ENCODE peak calls at places on chromosomes 7 and 10, in six cellular contexts. O is lung, W is Panc1, V is A549, C is upper lobe of right lung, T is uterus. P is an unnamed sample. For H3K4me1, the result is how much of the 10 kb centered on the place peaks cover.

GRCh38 chr10:53808677-53809076 is 992.4 kb downstream of the PCDH15 start:
- DNase-seq in O (no peak), W (no peak), V (no peak), C (no peak), T (no peak), P (no peak)

GRCh38 chr7:16753932-16754571 is 497 bp downstream of the TSPAN13 start:
- DNase-seq in O (peak), W (no peak), V (no peak), C (peak), T (no peak), P (no peak)

GRCh38 chr7:34011711-34012110 is 106.4 kb downstream of the BMPER start:
- DNase-seq in O (no peak), W (no peak), V (no peak), C (no peak), T (no peak), P (no peak)

GRCh38 chr10:87054373-87055295 is 34.5 kb downstream of the FAM25A start:
- DNase-seq in O (no peak), W (no peak), V (no peak), C (no peak), T (no peak), P (no peak)

GRCh38 chr7:93578762-93579161 is 4.2 kb upstream of the CALCR start:
- DNase-seq in O (no peak), W (no peak), V (no peak), C (no peak), T (no peak), P (no peak)

GRCh38 chr10:83871486-83872081 is 267.7 kb upstream of the GHITM start:
- DNase-seq in O (peak), W (peak), V (peak), C (peak), T (peak), P (peak)

GRCh38 chr7:138890782-138891445 is 90.3 kb downstream of the KIAA1549 start:
- DNase-seq in O (no peak), W (peak), V (peak), C (no peak), T (peak), P (no peak)

GRCh38 chr7:131385039-131385605 is 57.4 kb downstream of the MKLN1 start:
- DNase-seq in O (no peak), W (no peak), V (no peak), C (no peak), T (no peak), P (no peak)

GRCh38 chr10:3775671-3776551 is 9.1 kb downstream of the KLF6 start:
- DNase-seq in O (no peak), W (peak), V (no peak), C (no peak), T (no peak), P (peak)

GRCh38 chr7:132846086-132846485 is 235.8 kb downstream of the CHCHD3 start:
- DNase-seq in O (no peak), W (no peak), V (no peak), C (no peak), T (no peak), P (no peak)

GRCh38 chr10:34254596-34254995 is 560.5 kb downstream of the PARD3 start:
- DNase-seq in O (no peak), W (peak), V (peak), C (no peak), T (no peak), P (no peak)

GRCh38 chr7:36216063-36216684 is 63.1 kb downstream of the EEPD1 start:
- DNase-seq in O (no peak), W (no peak), V (no peak), C (no peak), T (no peak), P (no peak)

GRCh38 chr7:101381549-101381948 is 18.9 kb downstream of the COL26A1 start:
- DNase-seq in O (no peak), W (no peak), V (no peak), C (no peak), T (no peak), P (no peak)

GRCh38 chr7:101377189-101377736 is 14.6 kb downstream of the COL26A1 start:
- DNase-seq in O (no peak), W (no peak), V (no peak), C (no peak), T (no peak), P (no peak)

GRCh38 chr7:101374990-101375389 is 12.3 kb downstream of the COL26A1 start:
- DNase-seq in O (no peak), W (no peak), V (no peak), C (no peak), T (no peak), P (no peak)

GRCh38 chr7:101379302-101379701 is 16.6 kb downstream of the COL26A1 start:
- DNase-seq in O (no peak), W (no peak), V (no peak), C (no peak), T (no peak), P (no peak)

DNA sequence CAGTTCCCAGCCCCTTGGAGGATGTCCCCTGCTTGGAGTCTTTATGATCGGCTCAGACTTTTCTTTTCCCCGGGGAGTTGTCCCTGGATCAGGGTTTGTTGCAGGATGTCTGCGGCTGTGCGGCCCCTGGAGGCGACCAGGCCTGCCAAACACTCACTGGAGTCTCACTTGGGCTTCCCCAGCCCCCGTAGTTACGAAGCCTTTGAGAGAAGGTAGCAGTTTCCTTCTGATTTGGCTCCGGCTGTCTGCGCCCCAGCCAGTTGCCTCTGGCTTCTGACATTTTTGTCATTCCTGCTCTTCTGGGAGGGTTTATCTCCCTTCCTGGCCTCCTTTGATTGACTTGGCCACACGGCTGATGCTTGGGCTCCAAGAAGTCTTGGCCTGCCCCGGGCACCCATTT is 16.1 kb downstream of the COL26A1 start:
- DNase-seq in O (no peak), W (no peak), V (no peak), C (no peak), T (no peak), P (no peak)
- TF ChIP-seq CTCF in O (no peak), W (no peak), V (no peak), C (no peak), T (no peak), P (no peak)

DNA sequence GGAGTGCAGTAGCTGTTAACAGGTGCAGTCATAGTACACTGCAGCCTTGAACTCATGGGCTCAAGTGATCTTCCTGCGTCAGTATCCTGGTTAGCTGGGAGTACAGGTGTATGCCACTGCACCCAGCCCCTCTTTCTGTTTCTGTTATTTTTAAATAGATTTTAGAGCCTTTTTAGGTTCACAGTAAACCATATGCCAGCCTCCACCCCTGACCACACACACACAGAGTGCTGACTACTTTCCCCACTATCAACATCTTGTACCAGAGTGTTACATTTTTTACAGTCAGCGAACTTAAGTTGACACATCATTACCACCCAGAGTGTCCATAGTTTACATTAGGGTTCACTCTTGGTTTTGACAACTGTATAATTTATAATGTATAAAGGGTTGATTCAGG is 32.1 kb downstream of the MARCHF5 start:
- DNase-seq in O (no peak), W (no peak), V (no peak), C (no peak), T (no peak), P (no peak)
- H3K27ac ChIP-seq in O (no peak), W (no peak), V (no peak), C (no peak), T (no peak), P (no peak)

DNA sequence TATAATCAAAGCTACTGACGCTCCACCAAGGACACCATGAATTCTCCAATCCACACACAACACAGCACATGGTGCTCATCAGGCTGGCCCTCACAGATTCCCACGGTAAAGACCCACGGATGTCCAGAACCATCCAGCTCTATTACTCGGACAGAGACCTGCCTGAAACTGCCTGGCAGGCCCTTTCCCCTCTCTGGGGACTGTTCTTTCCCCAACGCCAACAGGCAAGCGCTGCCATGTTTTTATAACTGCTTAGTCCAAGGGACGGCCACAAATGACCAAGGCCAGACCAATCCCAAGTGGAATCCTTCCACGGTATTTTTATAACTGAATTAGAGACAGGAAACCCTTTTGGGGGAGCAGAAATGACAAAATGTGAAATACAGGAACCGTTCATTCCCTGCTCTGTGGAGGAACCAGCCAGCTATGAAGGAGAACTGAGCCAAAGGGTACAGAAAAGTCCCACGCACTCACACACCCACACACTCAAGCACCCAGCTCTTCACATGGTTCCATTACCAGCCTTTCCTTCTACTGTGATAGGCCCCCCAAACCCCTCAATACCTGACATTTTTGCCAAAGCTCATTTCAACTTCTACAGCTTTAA is 4.1 kb downstream of the PIP4K2A start:
- DNase-seq in O (no peak), W (no peak), V (no peak), C (no peak), T (no peak), P (no peak)
- H3K4me1 ChIP-seq in O (under half), W (under half), V (under half), C (under half), T (under half), P (under half)

GRCh38 chr7:141072548-141073172 is 1.2 kb upstream of the TMEM178B start:
- DNase-seq in O (no peak), W (no peak), V (peak), C (peak), T (peak), P (peak)
- TF ChIP-seq CTCF in O (no peak), W (no peak), V (no peak), C (no peak), T (no peak), P (no peak)

GRCh38 chr10:93873427-93874115 is 20.2 kb upstream of the SLC35G1 start:
- DNase-seq in O (no peak), W (no peak), V (no peak), C (no peak), T (no peak), P (no peak)

GRCh38 chr10:93879273-93879672 is 14.5 kb upstream of the SLC35G1 start:
- DNase-seq in O (no peak), W (no peak), V (no peak), C (no peak), T (no peak), P (no peak)

GRCh38 chr10:93875032-93875358 is 18.8 kb upstream of the SLC35G1 start:
- DNase-seq in O (no peak), W (no peak), V (no peak), C (no peak), T (no peak), P (no peak)

GRCh38 chr10:93874309-93875031 is 19.3 kb upstream of the SLC35G1 start:
- DNase-seq in O (no peak), W (no peak), V (no peak), C (no peak), T (no peak), P (no peak)

DNA sequence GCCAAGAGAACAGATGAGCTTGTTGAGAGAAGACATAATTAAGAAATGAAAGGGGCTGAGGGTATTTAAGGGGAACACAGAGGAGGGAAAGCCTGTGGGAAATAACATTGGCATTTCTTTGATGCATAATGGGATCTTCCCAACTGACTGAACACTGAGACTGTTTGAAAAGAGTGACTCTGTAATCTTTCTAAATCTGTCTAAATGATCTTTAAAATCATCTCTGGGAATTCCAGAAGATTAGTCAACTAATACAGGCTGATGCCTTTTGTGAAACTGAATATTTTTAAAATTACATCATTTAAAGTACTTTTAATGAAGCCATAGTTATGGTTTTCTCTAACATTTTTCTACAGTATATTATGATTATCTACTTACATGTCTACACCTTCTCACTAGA is 17.4 kb upstream of the SLC35G1 start:
- DNase-seq in O (no peak), W (no peak), V (no peak), C (no peak), T (no peak), P (no peak)
- H3K27ac ChIP-seq in O (no peak), W (no peak), V (no peak), C (no peak), T (no peak), P (no peak)